ENCODE peak calls at places on chromosomes 6 and 20, in eight cellular contexts. C is sigmoid colon, A is adrenal gland, Y is heart left ventricle, N is stomach, K is uterus, J is suprapubic skin, I is tibial nerve. Q is an unnamed sample.

GRCh38 chr20:31430568-31431095 is 9.8 kb upstream of the DEFB123 start:
- DNase-seq in J (no peak), I (no peak), K (no peak), N (no peak), Y (no peak), A (no peak), C (no peak), Q (no peak)

GRCh38 chr6:18350271-18350670 is 36.9 kb upstream of the RNF144B start:
- DNase-seq in A (no peak), J (no peak), N (no peak), I (no peak), C (no peak), K (no peak), Y (no peak), Q (no peak)

GRCh38 chr20:31781945-31782344 is 37.2 kb upstream of the MYLK2 start:
- DNase-seq in A (no peak), I (no peak), J (no peak), K (no peak), Y (no peak), C (no peak), N (no peak), Q (no peak)

GRCh38 chr20:18718129-18718528 is 95.5 kb upstream of the SCP2D1 start:
- DNase-seq in C (no peak), K (no peak), Y (no peak), I (no peak), J (no peak), A (no peak), N (no peak), Q (no peak)

GRCh38 chr20:57393321-57394086 is 2.3 kb downstream of the RBM38 start:
- DNase-seq in K (peak), Y (no peak), I (no peak), N (no peak), C (peak), J (no peak), A (no peak), Q (no peak)

GRCh38 chr6:168648730-168649129 is 207.7 kb downstream of the SMOC2 start:
- DNase-seq in N (no peak), C (peak), K (no peak), Y (no peak), A (no peak), I (no peak), J (no peak), Q (no peak)

GRCh38 chr20:32037929-32038328 is 14.1 kb upstream of the HCK start:
- DNase-seq in Y (no peak), A (no peak), C (no peak), I (no peak), J (no peak), N (no peak), K (no peak), Q (no peak)

GRCh38 chr6:151502499-151502898 is 8.7 kb downstream of the CCDC170 start:
- DNase-seq in J (no peak), I (no peak), N (no peak), K (no peak), C (no peak), Y (no peak), A (no peak), Q (no peak)

GRCh38 chr6:145960918-145961604 is 3.1 kb downstream of the SHPRH start:
- DNase-seq in N (no peak), J (no peak), I (peak), A (no peak), Y (no peak), K (no peak), C (no peak), Q (no peak)

GRCh38 chr6:1766663-1767062 is 156.9 kb downstream of the FOXC1 start:
- DNase-seq in J (no peak), N (peak), I (peak), C (no peak), Y (peak), K (no peak), A (peak), Q (no peak)

GRCh38 chr6:133548409-133548808 is 307.3 kb downstream of the EYA4 start:
- DNase-seq in N (peak), K (no peak), J (no peak), Y (no peak), I (no peak), A (no peak), C (no peak), Q (no peak)

GRCh38 chr6:12288211-12288618 is 1.9 kb upstream of the EDN1 start:
- DNase-seq in N (peak), A (peak), K (no peak), C (no peak), Y (no peak), I (no peak), J (no peak), Q (no peak)

GRCh38 chr6:132333639-132334516 is 67.4 kb downstream of the MOXD1 start:
- DNase-seq in A (peak), Y (peak), K (no peak), I (peak), C (no peak), N (peak), J (no peak), Q (no peak)

GRCh38 chr20:19254086-19254821 is 41.8 kb downstream of the SLC24A3 start:
- DNase-seq in C (no peak), I (no peak), Y (no peak), A (no peak), N (no peak), J (peak), K (no peak), Q (no peak)

GRCh38 chr6:134539865-134540323 is 222.0 kb upstream of the SGK1 start:
- DNase-seq in I (no peak), C (no peak), A (peak), J (no peak), K (no peak), N (no peak), Y (peak), Q (no peak)

GRCh38 chr6:165883851-165884640 is 221.0 kb upstream of the PDE10A start:
- DNase-seq in C (no peak), K (no peak), J (no peak), Y (no peak), A (no peak), I (no peak), N (no peak), Q (no peak)

GRCh38 chr6:72622094-72622540 is 253 bp downstream of the KCNQ5 start:
- DNase-seq in I (no peak), K (no peak), Y (peak), A (no peak), C (no peak), N (peak), J (no peak), Q (peak)

GRCh38 chr6:105204331-105204730 is 24.5 kb upstream of the POPDC3 start:
- DNase-seq in N (no peak), A (no peak), Y (no peak), C (no peak), J (no peak), K (no peak), I (no peak), Q (no peak)

GRCh38 chr6:38771111-38771694 is 56.1 kb downstream of the DNAH8 start:
- DNase-seq in A (no peak), K (no peak), C (no peak), Y (no peak), N (no peak), J (no peak), I (no peak), Q (no peak)

GRCh38 chr6:82866446-82866845 is 199.2 kb downstream of the UBE3D start:
- DNase-seq in C (no peak), I (no peak), J (no peak), Y (no peak), N (no peak), A (no peak), K (no peak), Q (no peak)

GRCh38 chr6:11288065-11288464 is 55.6 kb upstream of the NEDD9 start:
- DNase-seq in C (peak), K (no peak), I (no peak), J (no peak), A (no peak), N (peak), Y (no peak), Q (no peak)

GRCh38 chr6:41548098-41548840 is 2.1 kb downstream of the FOXP4 start:
- DNase-seq in J (no peak), I (no peak), Y (no peak), N (no peak), K (no peak), C (no peak), A (no peak), Q (no peak)

GRCh38 chr20:61718361-61718760 is 347.3 kb downstream of the TAF4 start:
- DNase-seq in I (no peak), K (no peak), N (no peak), J (no peak), A (no peak), Y (no peak), C (no peak), Q (no peak)

GRCh38 chr6:140062042-140063041 is 687.9 kb upstream of the CITED2 start:
- DNase-seq in N (peak), J (peak), I (peak), Y (peak), C (peak), K (peak), A (peak), Q (peak)

GRCh38 chr6:35737413-35738211 is 780 bp downstream of the ARMC12 start:
- DNase-seq in C (no peak), Y (no peak), K (no peak), J (no peak), I (no peak), A (no peak), N (no peak), Q (peak)

GRCh38 chr6:3370361-3371221 is 86.3 kb downstream of the SLC22A23 start:
- DNase-seq in N (no peak), I (no peak), J (no peak), A (no peak), Y (no peak), C (peak), K (no peak), Q (peak)

GRCh38 chr6:118693562-118693961 is 42.2 kb upstream of the CEP85L start:
- DNase-seq in Y (no peak), K (no peak), I (no peak), C (no peak), J (no peak), N (no peak), A (no peak), Q (no peak)

GRCh38 chr6:84243240-84243639 is 15.8 kb upstream of the CEP162 start:
- DNase-seq in A (no peak), J (no peak), C (no peak), K (no peak), Y (no peak), I (no peak), N (no peak), Q (peak)

GRCh38 chr6:85483041-85483700 is 33.3 kb downstream of the NT5E start:
- DNase-seq in I (peak), A (peak), N (peak), Y (peak), C (peak), K (peak), J (peak), Q (peak)

GRCh38 chr6:143060806-143061596 is at the start of gene AIG1:
- DNase-seq in A (peak), J (peak), Y (no peak), N (no peak), C (no peak), I (peak), K (peak), Q (peak)

GRCh38 chr6:3281669-3282460 is 23.1 kb downstream of the PSMG4 start:
- DNase-seq in C (peak), A (peak), N (no peak), K (peak), J (peak), I (no peak), Y (no peak), Q (no peak)

GRCh38 chr6:83199865-83200230 is 6.7 kb downstream of the RWDD2A start:
- DNase-seq in K (no peak), J (no peak), N (no peak), A (peak), I (no peak), Y (no peak), C (no peak), Q (no peak)

GRCh38 chr6:51814418-51814817 is 273.0 kb downstream of the PKHD1 start:
- DNase-seq in J (no peak), A (no peak), C (no peak), N (no peak), Y (no peak), K (no peak), I (no peak), Q (no peak)

GRCh38 chr6:33160728-33161323 is 31.4 kb downstream of the COL11A2 start:
- DNase-seq in N (peak), J (no peak), I (peak), A (no peak), Y (no peak), C (peak), K (no peak), Q (peak)

DNA sequence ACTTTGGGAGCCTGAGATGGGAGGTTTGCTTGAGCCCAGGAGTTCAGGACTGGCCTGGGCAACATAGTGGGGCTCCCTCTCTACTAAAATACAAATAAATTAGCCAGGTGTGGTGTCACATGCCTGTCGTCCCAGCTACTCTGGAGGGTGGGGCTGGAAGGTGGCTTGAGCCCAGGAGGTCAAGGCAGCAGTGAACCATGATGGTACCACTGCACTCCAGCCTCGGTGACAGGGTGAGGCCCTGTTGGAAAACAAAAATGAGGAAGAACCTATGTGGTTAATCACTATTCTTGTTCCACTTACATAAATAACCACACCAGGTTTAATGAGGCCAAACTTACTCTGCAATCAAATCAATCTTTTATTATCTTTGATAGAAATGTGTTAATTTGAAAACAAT is 5.4 kb downstream of the PPDPF start:
- DNase-seq in J (no peak), Y (peak), N (no peak), A (no peak), I (no peak), K (no peak), C (no peak), Q (no peak)
- TF ChIP-seq POLR2A in J (no peak), Y (no peak), N (no peak), A (no peak), I (no peak), K (no peak), C (no peak), Q (no peak)

GRCh38 chr6:28988536-28989415 is 16.3 kb downstream of the ZNF311 start:
- DNase-seq in C (peak), A (no peak), K (peak), N (peak), Y (peak), J (no peak), I (peak), Q (peak)

GRCh38 chr6:28983838-28984237 is 21.3 kb downstream of the ZNF311 start:
- DNase-seq in C (no peak), N (no peak), J (no peak), I (no peak), Y (no peak), K (no peak), A (no peak), Q (no peak)

GRCh38 chr6:28981833-28982475 is 23.2 kb downstream of the ZNF311 start:
- DNase-seq in N (peak), K (peak), C (peak), J (peak), Y (peak), I (peak), A (peak), Q (peak)

GRCh38 chr6:28982476-28983266 is 22.4 kb downstream of the ZNF311 start:
- DNase-seq in K (peak), J (no peak), A (peak), N (no peak), I (peak), C (no peak), Y (no peak), Q (peak)

GRCh38 chr6:28985396-28986164 is 19.5 kb downstream of the ZNF311 start:
- DNase-seq in J (peak), C (peak), Y (peak), I (peak), K (peak), N (peak), A (peak), Q (peak)
- TF ChIP-seq POLR2A in J (no peak), C (no peak), Y (no peak), I (peak), K (peak), N (no peak), A (peak), Q (no peak)

GRCh38 chr20:52192296-52193007 is 873 bp upstream of the ZFP64 start:
- DNase-seq in I (no peak), A (peak), N (no peak), J (no peak), Y (peak), K (peak), C (no peak), Q (peak)

GRCh38 chr20:52193133-52193532 is 1.6 kb upstream of the ZFP64 start:
- DNase-seq in C (no peak), I (no peak), N (no peak), Y (no peak), A (no peak), J (no peak), K (no peak), Q (no peak)

GRCh38 chr20:52191132-52191435 is 495 bp downstream of the ZFP64 start:
- DNase-seq in J (no peak), C (no peak), I (no peak), A (peak), K (no peak), Y (no peak), N (no peak), Q (no peak)

GRCh38 chr20:52190437-52191131 is 995 bp downstream of the ZFP64 start:
- DNase-seq in N (peak), K (peak), A (peak), C (no peak), I (peak), J (no peak), Y (peak), Q (peak)

DNA sequence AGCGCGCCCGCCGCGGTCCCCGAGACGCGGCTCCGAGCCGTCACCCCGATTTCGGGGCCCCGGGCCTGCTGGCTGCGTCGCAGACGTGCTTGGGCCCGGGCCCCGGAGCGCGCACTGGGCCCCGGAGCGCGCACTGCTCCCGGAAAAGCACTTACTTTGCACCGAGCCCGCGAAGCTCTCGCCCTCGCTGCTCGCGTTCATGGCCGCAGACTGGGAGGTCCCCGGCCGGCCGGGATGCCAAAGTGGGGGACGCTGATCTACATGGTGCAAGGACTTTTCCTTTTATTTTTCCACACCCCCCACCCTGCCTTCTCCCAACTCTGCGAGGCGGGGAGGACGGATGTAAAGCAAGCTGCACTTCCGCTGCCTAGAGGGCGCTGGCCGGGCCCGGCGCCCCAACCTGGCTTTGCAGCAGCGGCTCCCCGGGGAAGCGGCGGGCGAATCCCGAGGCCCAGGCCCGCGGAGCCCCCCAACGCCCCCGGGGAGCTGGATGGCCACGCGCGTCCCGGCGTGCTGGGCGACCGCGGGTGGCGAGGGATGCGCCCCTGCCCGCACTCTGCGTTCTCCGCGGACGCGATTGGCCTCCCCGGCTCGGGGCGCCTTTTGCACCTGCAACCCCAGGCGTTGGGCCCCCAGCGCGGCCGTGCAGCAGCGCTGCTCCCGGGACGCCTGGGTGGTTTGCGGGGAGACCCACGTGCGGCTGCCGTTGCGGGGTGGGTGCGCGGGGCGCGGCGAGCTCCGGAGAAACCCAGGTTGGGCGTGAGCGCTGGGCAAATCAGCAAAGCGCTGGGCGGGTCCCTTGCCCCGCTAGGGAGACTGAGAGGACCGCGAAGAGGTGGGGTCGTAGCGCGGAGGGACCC is at the start of gene ZFP64:
- DNase-seq in C (peak), Y (peak), J (peak), I (peak), N (peak), A (peak), K (peak), Q (peak)
- TF ChIP-seq POLR2A in C (no peak), Y (peak), J (no peak), I (no peak), N (peak), A (peak), K (peak), Q (peak)

GRCh38 chr6:87759491-87760010 is 57.5 kb upstream of the AKIRIN2 start:
- DNase-seq in Y (no peak), A (no peak), I (no peak), K (no peak), J (no peak), N (no peak), C (no peak), Q (no peak)
- TF ChIP-seq POLR2A in Y (no peak), A (no peak), I (no peak), K (no peak), J (no peak), N (no peak), C (no peak), Q (no peak)

GRCh38 chr20:4814696-4815252 is 93.1 kb downstream of the PRND start:
- DNase-seq in Y (no peak), I (no peak), N (peak), C (no peak), A (no peak), J (peak), K (no peak), Q (no peak)

GRCh38 chr20:4812641-4813075 is 90.9 kb downstream of the PRND start:
- DNase-seq in J (no peak), I (no peak), N (no peak), K (no peak), C (no peak), A (no peak), Y (no peak), Q (no peak)

GRCh38 chr20:4815618-4816017 is 93.9 kb downstream of the PRND start:
- DNase-seq in N (no peak), I (no peak), J (peak), A (no peak), K (no peak), C (no peak), Y (no peak), Q (no peak)

GRCh38 chr20:4813076-4813838 is 91.5 kb downstream of the PRND start:
- DNase-seq in I (no peak), J (peak), C (peak), K (peak), N (no peak), Y (peak), A (no peak), Q (no peak)

DNA sequence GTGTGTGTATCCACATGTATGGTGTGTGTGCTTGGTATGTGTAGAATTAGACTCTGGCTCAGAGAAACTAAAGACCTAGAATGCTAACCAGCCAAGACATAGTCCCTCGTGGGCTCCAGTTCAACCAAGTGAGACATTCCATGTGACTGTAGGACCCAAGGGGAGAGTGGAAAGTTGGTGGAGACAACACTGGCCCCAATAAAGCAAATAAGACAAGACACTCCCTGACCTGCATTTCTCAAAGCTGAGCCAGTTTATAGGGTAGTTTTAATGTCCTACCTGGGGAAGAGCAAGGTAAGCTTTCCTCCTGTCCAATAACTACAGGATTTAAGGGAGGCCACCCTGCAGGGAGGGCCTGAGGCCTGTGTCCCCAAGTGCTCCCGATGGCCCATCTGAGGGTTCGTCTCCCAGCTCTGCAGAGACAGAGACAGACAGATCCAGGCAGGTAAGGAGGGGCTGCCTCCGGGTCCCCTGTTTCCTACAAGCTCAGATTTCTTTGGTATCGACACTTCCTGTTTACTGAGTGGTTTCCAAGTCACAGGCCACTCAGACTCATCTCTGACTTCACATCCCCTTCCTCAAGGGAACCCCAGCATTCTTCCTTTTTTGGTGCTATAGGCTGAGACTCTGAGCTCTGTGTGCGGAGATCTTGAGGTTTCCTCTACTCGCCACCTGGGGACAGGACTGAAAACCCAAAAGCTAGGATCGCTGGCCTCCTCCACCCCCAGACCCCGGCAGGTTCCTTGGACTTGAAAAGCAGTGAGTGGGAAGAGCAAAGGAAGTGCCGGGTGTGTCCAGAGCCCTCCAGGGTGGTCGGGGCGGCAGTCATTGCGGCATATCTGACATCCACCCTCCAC is 92.4 kb downstream of the PRND start:
- DNase-seq in N (no peak), C (no peak), Y (no peak), I (peak), K (no peak), J (peak), A (no peak), Q (no peak)
- TF ChIP-seq POLR2A in N (no peak), C (no peak), Y (no peak), I (no peak), K (no peak), J (peak), A (no peak), Q (no peak)

Q was measured in erythroblast.